ENCODE peak calls at places on chromosomes 16 and 17, in nine cellular contexts. R is AML-193; W is NCI-H2081; A is stimulated activated CD4-positive, alpha-beta T cell treated with anti-CD3 and anti-CD28 coated beads, TNF-alpha, amount 100 ng/mL, for 24 hours; D is NT2/D1; S is mesendoderm; Y is stimulated activated CD8-positive, alpha-beta memory T cell treated with anti-CD3 and anti-CD28 coated beads, Interleukin-4, amount 100 ng/mL, for 1 hour; P is BE2C; G is stomach. U is an unnamed sample.

GRCh38 chr17:35804658-35805192 is 4.6 kb upstream of the TAF15 start:
- DNase-seq in Y (no peak), P (peak), S (peak), D (peak), W (peak), A (peak), G (peak), R (peak), U (no peak)

GRCh38 chr17:63126607-63127006 is 160.6 kb downstream of the TANC2 start:
- DNase-seq in A (no peak), Y (no peak), P (no peak), G (no peak), W (no peak), D (no peak), S (no peak), R (no peak), U (no peak)

GRCh38 chr17:62882878-62883277 is 74.8 kb upstream of the MARCHF10 start:
- DNase-seq in R (peak), D (no peak), W (no peak), S (no peak), Y (no peak), A (no peak), P (no peak), G (no peak), U (no peak)

GRCh38 chr17:5561736-5562135 is 22.6 kb downstream of the NLRP1 start:
- DNase-seq in P (no peak), S (no peak), R (no peak), G (no peak), Y (no peak), W (no peak), D (no peak), A (no peak), U (no peak)

GRCh38 chr16:84788968-84789371 is 30.8 kb upstream of the CRISPLD2 start:
- DNase-seq in S (no peak), D (no peak), G (no peak), R (no peak), P (peak), Y (no peak), W (no peak), A (no peak), U (no peak)

GRCh38 chr17:40450175-40450574 is 6.9 kb downstream of the IGFBP4 start:
- DNase-seq in A (no peak), G (peak), S (peak), W (no peak), D (no peak), P (peak), R (peak), Y (no peak), U (no peak)

GRCh38 chr17:80047176-80047575 is 10.7 kb downstream of the CCDC40 start:
- DNase-seq in D (no peak), S (no peak), W (peak), R (no peak), P (no peak), Y (no peak), A (no peak), G (no peak), U (no peak)

GRCh38 chr17:5045496-5045895 is 10.3 kb upstream of the SLC52A1 start:
- DNase-seq in W (no peak), Y (no peak), R (no peak), S (no peak), A (no peak), G (no peak), P (no peak), D (no peak), U (no peak)

GRCh38 chr16:77273-77806 is 685 bp upstream of the MPG start:
- DNase-seq in G (peak), P (peak), W (peak), S (peak), Y (no peak), A (no peak), D (no peak), R (peak), U (peak)

GRCh38 chr17:45262516-45263476 is 902 bp upstream of the SPATA32 start:
- DNase-seq in W (no peak), Y (no peak), P (no peak), G (no peak), R (no peak), D (no peak), S (no peak), A (no peak), U (no peak)

GRCh38 chr16:84826558-84826941 is 6.8 kb downstream of the CRISPLD2 start:
- DNase-seq in G (peak), P (peak), D (no peak), W (no peak), A (no peak), S (no peak), Y (no peak), R (no peak), U (no peak)

GRCh38 chr17:17947309-17947708 is 24.9 kb downstream of the TOM1L2 start:
- DNase-seq in G (no peak), R (no peak), W (no peak), P (no peak), D (no peak), S (no peak), Y (no peak), A (no peak), U (no peak)

GRCh38 chr16:85762970-85763369 is 12.1 kb upstream of the C16orf74 start:
- DNase-seq in S (no peak), D (no peak), W (no peak), A (no peak), G (no peak), P (no peak), R (no peak), Y (no peak), U (no peak)

GRCh38 chr17:16287563-16288027 is 65.7 kb downstream of the CENPV start:
- DNase-seq in S (no peak), D (no peak), W (no peak), A (no peak), P (no peak), Y (no peak), G (peak), R (peak), U (no peak)

GRCh38 chr17:60386475-60387058 is 5.4 kb downstream of the USP32 start:
- DNase-seq in A (no peak), G (no peak), R (no peak), Y (no peak), S (no peak), W (no peak), D (no peak), P (no peak), U (no peak)

GRCh38 chr17:31068291-31068690 is 26.5 kb upstream of the NF1 start:
- DNase-seq in P (peak), Y (no peak), G (peak), A (peak), S (peak), W (peak), R (peak), D (no peak), U (peak)

GRCh38 chr17:80907281-80907680 is 84.4 kb upstream of the CHMP6 start:
- DNase-seq in G (no peak), W (no peak), S (no peak), R (no peak), D (no peak), P (no peak), A (no peak), Y (no peak), U (no peak)

GRCh38 chr17:61490540-61490975 is 38.3 kb downstream of the TBX4 start:
- DNase-seq in G (peak), Y (no peak), W (no peak), D (no peak), S (no peak), A (no peak), P (no peak), R (no peak), U (no peak)

GRCh38 chr16:58128181-58128631 is 975 bp downstream of the CFAP20 start:
- DNase-seq in W (no peak), D (no peak), P (no peak), A (no peak), G (no peak), S (no peak), Y (no peak), R (no peak), U (peak)

GRCh38 chr16:58938856-58939255 is 204.7 kb upstream of the GOT2 start:
- DNase-seq in P (no peak), G (no peak), Y (no peak), D (peak), W (no peak), A (no peak), R (no peak), S (peak), U (no peak)

GRCh38 chr17:10151667-10152496 is 46.5 kb downstream of the GAS7 start:
- DNase-seq in D (no peak), G (peak), Y (no peak), R (peak), P (no peak), A (no peak), W (no peak), S (peak), U (no peak)

GRCh38 chr16:58098207-58099096 is 30.7 kb downstream of the CFAP20 start:
- DNase-seq in Y (no peak), S (peak), R (no peak), P (no peak), W (no peak), G (no peak), D (no peak), A (no peak), U (no peak)

GRCh38 chr16:52851211-52851740 is 201.4 kb downstream of the CHD9NB start:
- DNase-seq in A (no peak), P (no peak), G (no peak), W (no peak), D (no peak), R (no peak), Y (no peak), S (no peak), U (no peak)

GRCh38 chr16:26987631-26988030 is 79.1 kb upstream of the C16orf82 start:
- DNase-seq in Y (no peak), P (no peak), S (no peak), W (no peak), D (no peak), A (no peak), R (no peak), G (no peak), U (no peak)

GRCh38 chr17:79920751-79921410 is 81.6 kb upstream of the CBX4 start:
- DNase-seq in G (no peak), W (no peak), R (no peak), A (no peak), D (no peak), S (no peak), P (no peak), Y (no peak), U (no peak)

GRCh38 chr17:81371910-81372760 is 23.1 kb upstream of the BAHCC1 start:
- DNase-seq in R (peak), A (no peak), P (peak), S (peak), D (no peak), Y (no peak), G (no peak), W (no peak), U (no peak)

GRCh38 chr17:81794074-81794476 is 9.9 kb upstream of the GCGR start:
- DNase-seq in P (no peak), G (no peak), A (no peak), R (no peak), Y (no peak), D (no peak), S (no peak), W (no peak), U (no peak)

GRCh38 chr17:32006957-32007462 is at the start of gene LRRC37B:
- DNase-seq in W (peak), S (peak), R (peak), A (peak), Y (peak), P (peak), G (peak), D (peak), U (peak)

GRCh38 chr16:9102943-9103342 is 11.5 kb downstream of the HAPSTR1 start:
- DNase-seq in G (no peak), P (no peak), S (no peak), W (no peak), R (no peak), Y (no peak), D (no peak), A (no peak), U (no peak)

GRCh38 chr17:80639658-80640057 is 95.0 kb downstream of the RPTOR start:
- DNase-seq in D (no peak), W (no peak), P (no peak), R (no peak), Y (no peak), A (no peak), G (no peak), S (no peak), U (no peak)

U was measured in stimulated activated effector memory CD8-positive, alpha-beta T cell treated with anti-CD3 and anti-CD28 coated beads, Interleukin-12 subunit alpha, Interleukin-12 subunit beta, amount 100 ng/mL, for 72 hours.